ENCODE peak calls at places on chromosomes 11 and 22, in five cellular contexts. G, W, K, O and L are unnamed samples.

GRCh38 chr11:131977854-131978253 is 607.4 kb downstream of the NTM start:
- DNase-seq in G (no peak), W (no peak), K (no peak), O (peak; percentile 30), L (no peak)

GRCh38 chr11:93542753-93543246 is 391 bp downstream of the SMCO4 start:
- DNase-seq in G (peak; percentile 35), W (peak; percentile 45), K (peak; percentile 77), O (peak; percentile 15), L (peak; percentile 57)

GRCh38 chr11:57638005-57638760 is 11.5 kb downstream of the YPEL4 start:
- DNase-seq in G (peak; percentile 80), W (peak; percentile 82), K (peak; percentile 34), O (peak; percentile 89), L (peak; percentile 84)

GRCh38 chr11:93623179-93623578 is 38.3 kb upstream of the CEP295 start:
- DNase-seq in G (no peak), W (no peak), K (no peak), O (no peak), L (no peak)

GRCh38 chr11:78256962-78257361 is 68.2 kb downstream of the USP35 start:
- DNase-seq in G (peak; percentile 84), W (peak; percentile 87), K (peak; percentile 70), O (peak; percentile 98), L (peak; percentile 69)

GRCh38 chr11:46845440-46845739 is 690 bp downstream of the CKAP5 start:
- DNase-seq in G (no peak), W (no peak), K (no peak), O (peak; percentile 16), L (no peak)

GRCh38 chr11:94025695-94026394 is 4.7 kb downstream of the HEPHL1 start:
- DNase-seq in G (no peak), W (no peak), K (no peak), O (peak; percentile 56), L (no peak)

GRCh38 chr22:21009638-21010425 is 5.1 kb upstream of the P2RX6 start:
- DNase-seq in G (no peak), W (no peak), K (no peak), O (peak; percentile 63), L (peak; percentile 75)

GRCh38 chr11:64865286-64866172 is 12.9 kb downstream of the EHD1 start:
- DNase-seq in G (no peak), W (no peak), K (no peak), O (peak; percentile 30), L (no peak)

GRCh38 chr11:129319201-129319600 is 56.4 kb upstream of the BARX2 start:
- DNase-seq in G (no peak), W (no peak), K (no peak), O (no peak), L (no peak)

GRCh38 chr11:70481625-70482528 is 83.5 kb downstream of the CTTN start:
- DNase-seq in G (peak; percentile 46), W (no peak), K (no peak), O (peak; percentile 43), L (peak; percentile 8)

GRCh38 chr11:7485854-7486425 is 634 bp downstream of the OLFML1 start:
- DNase-seq in G (no peak), W (no peak), K (no peak), O (no peak), L (no peak)

GRCh38 chr11:132715041-132715440 is 817.3 kb downstream of the OPCML start:
- DNase-seq in G (no peak), W (no peak), K (no peak), O (peak; percentile 7), L (no peak)

GRCh38 chr11:116697011-116697410 is 75.8 kb downstream of the BUD13 start:
- DNase-seq in G (no peak), W (no peak), K (no peak), O (no peak), L (no peak)

GRCh38 chr11:67053896-67054850 is 2.5 kb upstream of the RHOD start:
- DNase-seq in G (no peak), W (peak; percentile 46), K (peak; percentile 71), O (peak; percentile 79), L (peak; percentile 57)

GRCh38 chr11:130666781-130667251 is 218.4 kb downstream of the ADAMTS15 start:
- DNase-seq in G (no peak), W (no peak), K (no peak), O (no peak), L (no peak)

GRCh38 chr11:126115253-126115540 is 52.5 kb upstream of the CDON start:
- DNase-seq in G (peak; percentile 73), W (peak; percentile 52), K (peak; percentile 78), O (no peak), L (peak; percentile 95)

GRCh38 chr11:28636033-28636432 is 527.8 kb downstream of the METTL15 start:
- DNase-seq in G (no peak), W (no peak), K (no peak), O (no peak), L (no peak)

DNA sequence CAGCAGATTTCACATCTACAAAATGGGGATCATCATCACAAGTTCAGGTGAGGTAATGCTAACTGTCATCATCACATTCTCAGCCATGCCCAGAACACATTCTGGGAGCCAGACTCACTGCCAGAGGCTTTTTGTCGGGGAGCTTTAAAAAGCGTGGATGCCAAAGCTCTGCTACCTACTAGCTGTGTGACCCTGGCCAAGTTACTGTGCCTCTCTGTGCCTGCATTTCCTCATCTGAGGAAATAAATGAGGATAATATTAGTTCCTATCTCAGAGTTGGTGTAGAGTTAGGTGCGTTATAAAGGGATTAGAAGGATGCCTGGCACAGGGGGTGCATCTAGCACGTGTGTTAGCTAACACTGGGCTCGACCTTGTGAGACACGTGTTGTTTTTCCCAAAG is 25.0 kb upstream of the WNT11 start:
- DNase-seq in G (no peak), W (no peak), K (no peak), O (no peak), L (no peak)
- H3K4me1 ChIP-seq in G (peaks cover 9% of the 10 kb centered on the region), W (peaks cover 6% of the 10 kb centered on the region), K (peaks cover 23% of the 10 kb centered on the region), O (peaks cover 14% of the 10 kb centered on the region), L (peaks cover 13% of the 10 kb centered on the region)

DNA sequence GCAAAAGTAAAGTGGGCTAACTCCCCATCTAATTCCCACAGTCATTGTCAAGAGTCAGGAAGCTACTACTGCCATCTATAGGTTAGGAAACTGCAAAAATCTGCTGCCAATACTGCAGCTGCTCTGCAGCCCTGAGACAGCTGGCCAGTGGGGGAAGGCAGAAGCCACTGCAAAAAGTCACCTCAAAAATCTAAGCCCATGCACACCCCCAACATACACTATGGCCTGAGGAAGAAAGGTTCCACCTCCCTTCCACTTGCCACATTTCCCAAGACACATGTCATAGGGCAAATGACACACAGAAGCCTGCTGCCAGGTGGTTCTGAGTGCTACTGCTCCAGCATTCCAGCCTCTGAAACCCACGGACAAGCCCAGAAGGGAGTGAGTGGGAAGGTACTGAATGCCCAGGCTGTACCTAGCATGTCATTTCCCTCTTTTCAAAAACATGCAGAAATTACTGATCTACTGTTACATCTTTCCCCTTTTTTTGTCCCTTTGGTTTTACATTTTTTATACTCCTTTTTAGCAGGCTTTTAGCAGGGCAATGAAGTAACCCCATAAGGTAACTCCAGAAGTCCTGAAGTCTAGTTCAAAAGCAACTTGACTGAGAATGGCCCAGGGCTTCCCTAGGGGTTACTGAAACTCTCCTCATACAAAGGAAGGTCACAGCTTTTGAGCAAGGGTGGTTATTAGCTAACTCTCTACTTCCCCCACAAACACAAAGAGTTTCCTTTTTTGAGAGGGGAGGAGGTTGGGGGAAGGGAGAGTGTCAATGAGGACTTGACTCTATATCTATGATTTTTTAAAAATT is 36.8 kb downstream of the DGCR2 start:
- DNase-seq in G (no peak), W (no peak), K (no peak), O (peak; percentile 49), L (no peak)
- TF ChIP-seq CTCF in G (no peak), W (no peak), K (no peak), O (peak; percentile 60), L (no peak)

DNA sequence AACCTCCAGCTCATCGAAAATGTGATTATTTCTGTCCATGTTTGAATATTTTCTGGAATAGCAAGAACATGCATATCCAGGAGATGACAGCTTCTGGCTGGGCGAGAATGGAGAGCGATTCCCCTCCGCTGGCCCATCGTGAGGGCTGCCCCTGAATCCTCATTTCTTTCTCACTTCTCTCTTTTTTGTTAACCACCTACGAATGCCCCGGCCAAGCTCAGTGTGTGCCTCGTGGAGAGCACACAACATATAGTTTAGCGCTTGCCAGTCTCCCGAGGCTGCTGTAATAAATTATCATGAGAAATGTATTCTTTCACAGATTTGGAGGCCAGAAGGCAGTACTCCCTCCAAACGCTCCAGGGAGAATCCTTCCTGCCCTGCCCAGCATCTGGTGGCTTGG is 1305.9 kb downstream of the TBC1D22A start:
- DNase-seq in G (no peak), W (no peak), K (no peak), O (no peak), L (no peak)
- H3K4me1 ChIP-seq in G (no peaks in the 10 kb centered on the region), W (no peaks in the 10 kb centered on the region), K (no peaks in the 10 kb centered on the region), O (no peaks in the 10 kb centered on the region), L (peaks cover 4% of the 10 kb centered on the region)

GRCh38 chr22:39230261-39231196 is 14.3 kb downstream of the PDGFB start:
- DNase-seq in G (peak; percentile 54), W (no peak), K (no peak), O (peak; percentile 23), L (no peak)
- TF ChIP-seq CTCF in G (no peak), W (no peak), K (no peak), O (no peak), L (no peak)

GRCh38 chr11:87265132-87265531 is 227.4 kb downstream of the TMEM135 start:
- DNase-seq in G (no peak), W (no peak), K (no peak), O (peak; percentile 38), L (no peak)
- H3K4me1 ChIP-seq in G (peaks cover 13% of the 10 kb centered on the region), W (peaks cover 4% of the 10 kb centered on the region), K (no peaks in the 10 kb centered on the region), O (peaks cover 11% of the 10 kb centered on the region), L (no peaks in the 10 kb centered on the region)

GRCh38 chr22:37768273-37768672 is 39.5 kb upstream of the GCAT start:
- DNase-seq in G (no peak), W (no peak), K (no peak), O (no peak), L (no peak)
- TF ChIP-seq CTCF in G (no peak), W (no peak), K (no peak), O (peak; percentile 28), L (no peak)